ENCODE peak calls at places on chromosomes 4 and X, in six cellular contexts. L is activated B cell treated with CpG ODN at 0.5 μM for 24 hours, S is hepatocyte, I is nucleus accumbens, J is T-helper 2 cell, O is GM20000. W is an unnamed sample.

GRCh38 chrX:1419545-1420355 is 27.8 kb upstream of the SLC25A6 start:
- DNase-seq in L (no peak), S (no peak), I (no peak), J (no peak), O (no peak), W (no peak)

GRCh38 chr4:102319594-102319993 is 25.7 kb downstream of the SLC39A8 start:
- DNase-seq in L (no peak), S (no peak), I (no peak), J (no peak), O (no peak), W (no peak)

GRCh38 chr4:115292320-115293092 is 179.1 kb upstream of the NDST4 start:
- DNase-seq in L (no peak), S (no peak), I (no peak), J (no peak), O (no peak), W (no peak)

GRCh38 chrX:69138512-69138911 is 26.7 kb downstream of the PJA1 start:
- DNase-seq in L (no peak), S (no peak), I (no peak), J (no peak), O (no peak), W (no peak)

GRCh38 chrX:66676413-66676812 is 37.5 kb upstream of the EDA2R start:
- DNase-seq in L (no peak), S (no peak), I (no peak), J (no peak), O (no peak), W (no peak)

GRCh38 chr4:143559757-143560147 is 46.2 kb downstream of the SMARCA5 start:
- DNase-seq in L (no peak), S (peak; percentile 10), I (no peak), J (peak; percentile 11), O (no peak), W (no peak)

GRCh38 chrX:67546496-67547423 is 2.9 kb downstream of the AR start:
- DNase-seq in L (no peak), S (no peak), I (no peak), J (no peak), O (no peak), W (no peak)

GRCh38 chrX:19660604-19661003 is 145.3 kb upstream of the MAP3K15 start:
- DNase-seq in L (no peak), S (no peak), I (no peak), J (no peak), O (no peak), W (no peak)

GRCh38 chrX:11341274-11342256 is 48.4 kb downstream of the AMELX start:
- DNase-seq in L (peak; percentile 16), S (peak; percentile 50), I (no peak), J (no peak), O (peak; percentile 2), W (no peak)

GRCh38 chrX:44303119-44303518 is 40.4 kb downstream of the EFHC2 start:
- DNase-seq in L (no peak), S (no peak), I (no peak), J (no peak), O (no peak), W (no peak)

GRCh38 chr4:141473026-141473540 is 163.3 kb upstream of the IL15 start:
- DNase-seq in L (no peak), S (no peak), I (no peak), J (no peak), O (no peak), W (no peak)